ENCODE peak calls at places on chromosomes 11 and 22, in six cellular contexts. G, W, B, L, E and Q are unnamed samples. For H4K20me1 and H3K4me1, the result is how much of the 10 kb centered on the place peaks cover.

GRCh38 chr22:39239561-39240423 is 5.0 kb downstream of the PDGFB start:
- DNase-seq in G (no peak), W (peak), B (no peak), L (no peak), E (no peak), Q (peak)

GRCh38 chr22:37330200-37331033 is 48.1 kb downstream of the CYTH4 start:
- DNase-seq in G (peak), W (peak), B (peak), L (peak), E (peak), Q (peak)

GRCh38 chr11:96256213-96256580 is 86.8 kb downstream of the MAML2 start:
- DNase-seq in G (no peak), W (no peak), B (no peak), L (no peak), E (no peak), Q (no peak)

GRCh38 chr11:67691149-67691548 is 16.7 kb upstream of the ALDH3B2 start:
- DNase-seq in G (peak), W (no peak), B (peak), L (peak), E (no peak), Q (no peak)

GRCh38 chr11:10414659-10415058 is 40.4 kb upstream of the AMPD3 start:
- DNase-seq in G (no peak), W (peak), B (peak), L (peak), E (no peak), Q (no peak)

GRCh38 chr22:44971651-44972362 is 38.0 kb downstream of the PHF21B start:
- DNase-seq in G (no peak), W (no peak), B (no peak), L (no peak), E (no peak), Q (no peak)

GRCh38 chr11:117520201-117520600 is 192.5 kb downstream of the CEP164 start:
- DNase-seq in G (no peak), W (no peak), B (peak), L (no peak), E (no peak), Q (no peak)

GRCh38 chr22:37282385-37282677 is at the start of gene CYTH4:
- DNase-seq in G (no peak), W (no peak), B (no peak), L (no peak), E (no peak), Q (peak)

GRCh38 chr11:29518389-29519174 is 498.2 kb downstream of the KCNA4 start:
- DNase-seq in G (peak), W (peak), B (no peak), L (no peak), E (no peak), Q (peak)

GRCh38 chr11:16346975-16347374 is 9.4 kb downstream of the SOX6 start:
- DNase-seq in G (no peak), W (no peak), B (no peak), L (peak), E (no peak), Q (peak)

GRCh38 chr22:29801153-29801552 is 34.0 kb downstream of the UQCR10 start:
- DNase-seq in G (peak), W (no peak), B (no peak), L (no peak), E (no peak), Q (no peak)

GRCh38 chr11:75147191-75147874 is 3.6 kb upstream of the SLCO2B1 start:
- DNase-seq in G (no peak), W (no peak), B (no peak), L (no peak), E (no peak), Q (no peak)

GRCh38 chr22:19710020-19710768 is 4.1 kb upstream of the SEPTIN5 start:
- DNase-seq in G (no peak), W (no peak), B (no peak), L (no peak), E (no peak), Q (no peak)

GRCh38 chr11:68255526-68255925 is 16.2 kb downstream of the C11orf24 start:
- DNase-seq in G (no peak), W (no peak), B (no peak), L (no peak), E (no peak), Q (no peak)

GRCh38 chr11:76153609-76153949 is 52.7 kb downstream of the WNT11 start:
- DNase-seq in G (no peak), W (no peak), B (peak), L (no peak), E (no peak), Q (peak)

GRCh38 chr11:46743043-46743442 is 24.0 kb downstream of the F2 start:
- DNase-seq in G (no peak), W (no peak), B (no peak), L (no peak), E (no peak), Q (no peak)

GRCh38 chr11:69127091-69127850 is 28.5 kb upstream of the SMIM38 start:
- DNase-seq in G (no peak), W (no peak), B (no peak), L (no peak), E (no peak), Q (no peak)

GRCh38 chr11:97259884-97260283 is 870.1 kb downstream of the JRKL start:
- DNase-seq in G (no peak), W (no peak), B (no peak), L (no peak), E (no peak), Q (no peak)

GRCh38 chr22:22558972-22559603 is at the start of gene PRAME:
- DNase-seq in G (peak), W (peak), B (peak), L (peak), E (peak), Q (no peak)

GRCh38 chr11:7413961-7414728 is 71.2 kb upstream of the OLFML1 start:
- DNase-seq in G (peak), W (no peak), B (no peak), L (no peak), E (no peak), Q (no peak)

GRCh38 chr22:19643448-19644313 is 70.6 kb upstream of the SEPTIN5 start:
- DNase-seq in G (no peak), W (no peak), B (no peak), L (peak), E (no peak), Q (no peak)

GRCh38 chr11:69965821-69966582 is 112.1 kb upstream of the ANO1 start:
- DNase-seq in G (no peak), W (no peak), B (no peak), L (no peak), E (no peak), Q (no peak)

GRCh38 chr11:83611616-83612015 is 325.4 kb upstream of the CCDC90B start:
- DNase-seq in G (no peak), W (no peak), B (no peak), L (no peak), E (no peak), Q (no peak)

GRCh38 chr11:26350002-26350401 is 18.1 kb downstream of the ANO3 start:
- DNase-seq in G (no peak), W (no peak), B (no peak), L (no peak), E (no peak), Q (no peak)

GRCh38 chr22:31829505-31829904 is 75.7 kb downstream of the DEPDC5 start:
- DNase-seq in G (no peak), W (no peak), B (peak), L (peak), E (peak), Q (peak)

GRCh38 chr11:20048246-20048645 is 112.0 kb downstream of the DBX1 start:
- DNase-seq in G (no peak), W (no peak), B (peak), L (no peak), E (no peak), Q (no peak)

GRCh38 chr11:66195867-66196266 is 72.6 kb upstream of the RAB1B start:
- DNase-seq in G (no peak), W (no peak), B (no peak), L (no peak), E (no peak), Q (no peak)

GRCh38 chr11:2799881-2800654 is 85.5 kb downstream of the CDKN1C start:
- DNase-seq in G (no peak), W (no peak), B (no peak), L (no peak), E (no peak), Q (no peak)

GRCh38 chr11:11482726-11483125 is 129.7 kb upstream of the CSNK2A3 start:
- DNase-seq in G (no peak), W (no peak), B (no peak), L (no peak), E (no peak), Q (no peak)

GRCh38 chr22:38218661-38219331 is 17.0 kb downstream of the MAFF start:
- DNase-seq in G (peak), W (peak), B (peak), L (peak), E (peak), Q (peak)

GRCh38 chr22:17086301-17086700 is 1.5 kb downstream of the IL17RA start:
- DNase-seq in G (no peak), W (no peak), B (peak), L (no peak), E (no peak), Q (no peak)

GRCh38 chr22:17753401-17753989 is 20.8 kb downstream of the BID start:
- DNase-seq in G (no peak), W (no peak), B (peak), L (peak), E (no peak), Q (peak)

GRCh38 chr11:431921-432320 is 9.9 kb downstream of the ANO9 start:
- DNase-seq in G (no peak), W (no peak), B (no peak), L (no peak), E (no peak), Q (no peak)

GRCh38 chr11:16841481-16841880 is 103.0 kb downstream of the C11orf58 start:
- DNase-seq in G (no peak), W (no peak), B (no peak), L (no peak), E (no peak), Q (no peak)

GRCh38 chr22:20926243-20926642 is 9.0 kb downstream of the CRKL start:
- DNase-seq in G (no peak), W (no peak), B (no peak), L (no peak), E (no peak), Q (no peak)

GRCh38 chr11:2893935-2894334 is 8.4 kb upstream of the CDKN1C start:
- DNase-seq in G (no peak), W (no peak), B (no peak), L (no peak), E (no peak), Q (no peak)

GRCh38 chr11:119470316-119471266 is 47.6 kb upstream of the THY1 start:
- DNase-seq in G (no peak), W (no peak), B (peak), L (peak), E (no peak), Q (peak)

GRCh38 chr22:48177591-48177990 is 1415.1 kb downstream of the TBC1D22A start:
- DNase-seq in G (no peak), W (no peak), B (no peak), L (no peak), E (no peak), Q (no peak)
- TF ChIP-seq EZH2 in G (no peak), W (no peak), B (no peak), L (no peak), E (no peak), Q (no peak)

GRCh38 chr11:62419560-62420342 is 918 bp downstream of the SCGB1A1 start:
- DNase-seq in G (no peak), W (no peak), B (no peak), L (peak), E (no peak), Q (no peak)

GRCh38 chr11:62418733-62419132 is at the start of gene SCGB1A1:
- DNase-seq in G (no peak), W (no peak), B (no peak), L (no peak), E (no peak), Q (no peak)

GRCh38 chr11:62423012-62423411 is 4.2 kb downstream of the SCGB1A1 start:
- DNase-seq in G (no peak), W (no peak), B (no peak), L (no peak), E (no peak), Q (no peak)

GRCh38 chr11:62420882-62421281 is 2.0 kb downstream of the SCGB1A1 start:
- DNase-seq in G (no peak), W (no peak), B (no peak), L (no peak), E (no peak), Q (no peak)

DNA sequence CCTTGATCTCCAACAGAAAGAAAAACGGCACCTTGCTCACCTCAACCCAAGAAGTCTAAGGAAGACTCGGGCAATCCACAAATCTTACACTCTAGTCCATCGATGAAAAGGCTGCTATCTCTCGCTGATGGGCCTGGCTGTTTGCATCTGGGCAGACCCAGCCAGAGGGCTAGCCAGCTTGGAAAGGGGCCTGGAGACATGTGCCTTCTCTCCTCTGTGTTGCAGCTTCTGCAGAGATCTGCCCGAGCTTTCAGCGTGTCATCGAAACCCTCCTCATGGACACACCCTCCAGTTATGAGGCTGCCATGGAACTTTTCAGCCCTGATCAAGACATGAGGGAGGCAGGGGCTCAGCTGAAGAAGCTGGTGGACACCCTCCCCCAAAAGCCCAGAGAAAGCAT is 3.2 kb downstream of the SCGB1A1 start:
- DNase-seq in G (no peak), W (no peak), B (no peak), L (no peak), E (no peak), Q (no peak)
- H4K20me1 ChIP-seq in G (under half), W (under half), B (under half), L (under half), E (under half), Q (under half)

DNA sequence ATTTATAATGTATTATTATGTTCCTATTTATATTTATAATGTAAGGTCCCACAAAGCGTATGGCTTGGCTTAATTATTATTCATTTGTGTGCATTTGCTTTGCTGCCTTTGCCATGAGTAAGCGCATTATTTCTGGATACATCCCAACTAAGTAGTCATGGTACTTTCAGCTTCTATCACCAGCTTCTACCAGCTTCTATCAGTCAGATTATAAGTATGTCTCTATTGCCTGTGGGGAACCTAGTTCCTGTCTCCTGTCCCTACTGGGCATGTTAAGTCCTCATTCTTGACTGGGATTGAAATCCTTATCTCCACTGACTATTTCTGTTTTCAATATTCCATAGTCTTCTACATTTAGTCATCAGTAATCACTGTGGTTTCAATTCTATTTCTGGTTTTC is 33.5 kb upstream of the OR10W1 start:
- DNase-seq in G (no peak), W (no peak), B (peak), L (peak), E (no peak), Q (peak)
- H3K4me1 ChIP-seq in G (under half), W (under half), B (under half), L (under half), E (under half), Q (under half)

DNA sequence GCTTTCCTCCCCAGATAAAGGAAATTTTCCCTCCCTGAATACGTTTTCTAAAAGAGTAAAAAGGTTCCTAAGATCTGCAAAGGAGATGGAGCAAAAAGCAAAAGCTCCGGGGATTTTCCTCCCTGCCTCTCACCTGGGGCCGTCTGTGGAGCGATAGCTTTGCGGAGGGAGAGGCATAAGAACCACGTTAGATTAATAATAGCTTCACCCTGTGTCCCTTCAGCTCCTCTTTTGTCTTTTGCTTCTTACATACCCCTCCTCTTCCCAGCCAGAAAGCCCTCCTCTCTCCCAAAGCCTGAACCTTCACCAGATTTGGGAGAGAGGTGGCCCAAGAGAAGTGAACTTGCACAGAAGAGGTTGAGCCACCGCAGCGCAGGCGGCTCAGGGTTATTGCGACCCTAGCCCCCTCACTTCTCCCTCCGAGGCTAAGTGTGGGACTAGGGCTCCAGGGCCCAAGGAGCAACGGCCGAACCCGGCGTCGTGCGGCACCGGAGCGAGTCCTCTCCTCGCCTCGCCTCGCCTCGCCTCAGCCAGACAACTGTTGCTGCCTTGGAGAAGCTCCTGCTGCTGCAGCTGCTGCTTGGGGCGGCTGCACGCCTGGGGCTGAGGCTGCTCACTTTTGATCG is 97.6 kb upstream of the HSD17B12 start:
- DNase-seq in G (peak), W (no peak), B (peak), L (no peak), E (no peak), Q (no peak)
- TF ChIP-seq EZH2 in G (peak), W (no peak), B (peak), L (no peak), E (no peak), Q (peak)